ENCODE peak calls at places on chromosomes 4 and X, in nine cellular contexts. L, S, A, X, Y, B, R, P and Q are unnamed samples. For H3K4me1, the result is how much of the 10 kb centered on the place peaks cover.

GRCh38 chrX:41890026-41890423 is 33.3 kb downstream of the CASK start:
- DNase-seq in L (no peak), S (no peak), A (no peak), X (no peak), Y (no peak), B (no peak), R (no peak), P (no peak), Q (no peak)

GRCh38 chrX:100895365-100896075 is 21.4 kb upstream of the NOX1 start:
- DNase-seq in L (peak), S (peak), A (peak), X (peak), Y (peak), B (peak), R (peak), P (peak), Q (peak)

GRCh38 chrX:119398974-119399771 is at the start of gene SLC25A43:
- DNase-seq in L (peak), S (peak), A (no peak), X (no peak), Y (peak), B (peak), R (peak), P (peak), Q (peak)

GRCh38 chrX:152936306-152936705 is 38.4 kb downstream of the ZNF185 start:
- DNase-seq in L (no peak), S (no peak), A (no peak), X (no peak), Y (no peak), B (no peak), R (no peak), P (no peak), Q (no peak)

GRCh38 chr4:6177587-6178197 is 22.7 kb downstream of the JAKMIP1 start:
- DNase-seq in L (no peak), S (no peak), A (no peak), X (no peak), Y (no peak), B (no peak), R (peak), P (peak), Q (no peak)

GRCh38 chrX:118655561-118656246 is 71.7 kb upstream of the IL13RA1 start:
- DNase-seq in L (peak), S (peak), A (peak), X (peak), Y (peak), B (no peak), R (no peak), P (no peak), Q (no peak)

GRCh38 chr4:56995525-56995924 is 16.8 kb downstream of the POLR2B start:
- DNase-seq in L (peak), S (peak), A (no peak), X (peak), Y (no peak), B (peak), R (no peak), P (no peak), Q (no peak)

GRCh38 chr4:182447938-182448280 is 204.7 kb downstream of the TENM3 start:
- DNase-seq in L (peak), S (peak), A (no peak), X (no peak), Y (no peak), B (peak), R (no peak), P (no peak), Q (peak)

GRCh38 chr4:100379583-100380105 is 138.2 kb downstream of the EMCN start:
- DNase-seq in L (no peak), S (no peak), A (no peak), X (no peak), Y (peak), B (no peak), R (no peak), P (no peak), Q (no peak)

GRCh38 chr4:188714488-188714887 is 575.2 kb downstream of the TRIML1 start:
- DNase-seq in L (peak), S (no peak), A (no peak), X (no peak), Y (no peak), B (no peak), R (no peak), P (no peak), Q (no peak)

GRCh38 chr4:185113340-185113739 is 29.7 kb upstream of the SLC25A4 start:
- DNase-seq in L (peak), S (no peak), A (no peak), X (no peak), Y (no peak), B (no peak), R (no peak), P (no peak), Q (no peak)

GRCh38 chrX:1455948-1456280 is 3.2 kb upstream of the ASMTL start:
- DNase-seq in L (no peak), S (no peak), A (no peak), X (no peak), Y (no peak), B (no peak), R (no peak), P (no peak), Q (no peak)

GRCh38 chr4:140163029-140163810 is 9.2 kb upstream of the MAML3 start:
- DNase-seq in L (peak), S (peak), A (no peak), X (peak), Y (peak), B (peak), R (peak), P (no peak), Q (peak)

GRCh38 chr4:104063341-104063740 is 343.6 kb upstream of the TACR3 start:
- DNase-seq in L (no peak), S (no peak), A (no peak), X (no peak), Y (peak), B (no peak), R (no peak), P (no peak), Q (no peak)

GRCh38 chrX:47707031-47707780 is 48.2 kb upstream of the UXT start:
- DNase-seq in L (peak), S (peak), A (no peak), X (no peak), Y (no peak), B (no peak), R (no peak), P (no peak), Q (no peak)

GRCh38 chr4:150217804-150218203 is 139.6 kb downstream of the DCLK2 start:
- DNase-seq in L (no peak), S (no peak), A (no peak), X (no peak), Y (no peak), B (no peak), R (no peak), P (no peak), Q (no peak)

GRCh38 chr4:24266951-24267577 is 317.3 kb downstream of the DHX15 start:
- DNase-seq in L (peak), S (no peak), A (no peak), X (peak), Y (no peak), B (no peak), R (no peak), P (no peak), Q (no peak)

GRCh38 chr4:146477054-146477453 is 44.7 kb downstream of the SLC10A7 start:
- DNase-seq in L (peak), S (no peak), A (no peak), X (peak), Y (no peak), B (peak), R (no peak), P (no peak), Q (no peak)

GRCh38 chr4:102344955-102345794 is at the start of gene SLC39A8:
- DNase-seq in L (peak), S (peak), A (peak), X (peak), Y (peak), B (peak), R (peak), P (peak), Q (peak)

GRCh38 chr4:16264798-16265197 is 38.5 kb upstream of the TAPT1 start:
- DNase-seq in L (peak), S (peak), A (peak), X (peak), Y (peak), B (peak), R (peak), P (peak), Q (peak)

GRCh38 chrX:40015693-40016092 is 82.1 kb downstream of the BCOR start:
- DNase-seq in L (no peak), S (no peak), A (no peak), X (no peak), Y (no peak), B (no peak), R (no peak), P (no peak), Q (no peak)

GRCh38 chrX:134435894-134436293 is 24.1 kb upstream of the HPRT1 start:
- DNase-seq in L (no peak), S (no peak), A (peak), X (no peak), Y (no peak), B (no peak), R (no peak), P (no peak), Q (no peak)

GRCh38 chrX:10119399-10119990 is 37.3 kb upstream of the CLCN4 start:
- DNase-seq in L (peak), S (peak), A (peak), X (peak), Y (peak), B (peak), R (peak), P (peak), Q (peak)

GRCh38 chrX:17826609-17827496 is 34.2 kb downstream of the RAI2 start:
- DNase-seq in L (peak), S (peak), A (no peak), X (no peak), Y (no peak), B (no peak), R (no peak), P (no peak), Q (no peak)

GRCh38 chr4:130288576-130288975 is 1192.6 kb downstream of the C4orf33 start:
- DNase-seq in L (no peak), S (no peak), A (no peak), X (no peak), Y (no peak), B (peak), R (no peak), P (no peak), Q (peak)

GRCh38 chr4:24475756-24476155 is 108.6 kb downstream of the DHX15 start:
- DNase-seq in L (no peak), S (no peak), A (no peak), X (no peak), Y (no peak), B (no peak), R (no peak), P (no peak), Q (no peak)

GRCh38 chrX:110167952-110168451 is 149.9 kb downstream of the AMMECR1 start:
- DNase-seq in L (peak), S (no peak), A (no peak), X (peak), Y (peak), B (no peak), R (peak), P (peak), Q (peak)

GRCh38 chr4:2040391-2041233 is 18.5 kb upstream of the NAT8L start:
- DNase-seq in L (no peak), S (no peak), A (no peak), X (no peak), Y (no peak), B (no peak), R (no peak), P (no peak), Q (peak)

GRCh38 chrX:148417934-148418333 is 82.5 kb upstream of the AFF2 start:
- DNase-seq in L (peak), S (no peak), A (no peak), X (peak), Y (peak), B (no peak), R (no peak), P (no peak), Q (no peak)

GRCh38 chr4:170736710-170737109 is 647.0 kb upstream of the AADAT start:
- DNase-seq in L (peak), S (no peak), A (no peak), X (peak), Y (peak), B (no peak), R (no peak), P (no peak), Q (no peak)

GRCh38 chrX:134101636-134102035 is 116.2 kb upstream of the GPC3 start:
- DNase-seq in L (no peak), S (no peak), A (no peak), X (no peak), Y (no peak), B (no peak), R (no peak), P (no peak), Q (no peak)

GRCh38 chrX:110421499-110422455 is 63.1 kb downstream of the RTL9 start:
- DNase-seq in L (no peak), S (no peak), A (no peak), X (no peak), Y (peak), B (no peak), R (no peak), P (no peak), Q (no peak)

GRCh38 chrX:52271212-52271611 is 86.5 kb downstream of the MAGED4 start:
- DNase-seq in L (peak), S (peak), A (no peak), X (no peak), Y (peak), B (no peak), R (peak), P (peak), Q (peak)

GRCh38 chr4:140113653-140114052 is 40.3 kb downstream of the MAML3 start:
- DNase-seq in L (no peak), S (no peak), A (no peak), X (no peak), Y (no peak), B (no peak), R (no peak), P (no peak), Q (no peak)

GRCh38 chr4:55398966-55399365 is 3.2 kb downstream of the TMEM165 start:
- DNase-seq in L (peak), S (no peak), A (peak), X (peak), Y (peak), B (peak), R (no peak), P (no peak), Q (peak)
- H3K4me1 ChIP-seq in L (under half), S (under half), A (under half), X (under half), Y (under half), B (under half), R (under half), P (under half), Q (under half)

DNA sequence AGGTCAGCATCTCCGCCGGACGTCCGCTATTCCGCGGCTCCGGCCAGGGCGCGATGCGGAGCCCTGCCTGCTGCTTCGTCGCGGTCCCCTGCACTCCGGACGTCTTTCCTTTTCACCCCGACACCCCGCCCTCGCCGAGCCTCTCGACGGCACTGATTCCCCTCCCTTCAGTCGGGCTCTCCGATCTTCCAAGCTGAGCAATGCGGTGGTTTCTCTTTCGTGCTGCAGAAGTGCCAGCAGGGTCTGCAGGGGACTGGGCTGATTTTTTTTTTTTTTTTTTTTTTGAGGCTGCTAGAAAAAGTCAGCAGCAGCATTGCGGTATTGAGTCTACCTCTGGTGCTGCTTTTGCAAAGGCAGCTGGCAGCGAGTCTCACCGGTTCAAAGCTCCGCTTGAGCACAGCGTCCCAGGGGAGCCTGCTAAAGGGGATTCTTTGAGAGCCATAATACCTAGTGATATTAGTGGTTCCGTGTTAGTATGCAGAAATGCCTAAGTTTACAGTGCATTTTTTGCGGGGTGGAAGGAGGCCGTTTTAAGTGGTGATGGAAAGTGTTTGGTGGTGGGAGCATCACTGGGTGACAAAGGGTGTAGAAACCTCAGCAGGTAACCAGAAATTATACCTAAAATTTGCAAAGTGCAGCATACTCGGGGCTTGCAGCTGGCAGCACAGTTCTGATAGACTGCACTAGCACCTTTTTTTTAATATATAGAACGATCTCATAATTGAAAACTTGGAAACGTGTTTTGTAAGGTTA is 969 bp downstream of the STIM2 start:
- DNase-seq in L (peak), S (peak), A (peak), X (peak), Y (peak), B (peak), R (peak), P (peak), Q (peak)
- H2AFZ ChIP-seq in L (peak), S (peak), A (no peak), X (peak), Y (peak), B (peak), R (no peak), P (no peak), Q (peak)

GRCh38 chr4:7912826-7913225 is 26.8 kb downstream of the AFAP1 start:
- DNase-seq in L (no peak), S (no peak), A (no peak), X (no peak), Y (no peak), B (no peak), R (no peak), P (no peak), Q (no peak)

GRCh38 chr4:7918981-7919380 is 20.7 kb downstream of the AFAP1 start:
- DNase-seq in L (peak), S (no peak), A (no peak), X (no peak), Y (no peak), B (peak), R (no peak), P (no peak), Q (no peak)

GRCh38 chr4:7917669-7918068 is 22.0 kb downstream of the AFAP1 start:
- DNase-seq in L (no peak), S (no peak), A (no peak), X (no peak), Y (no peak), B (no peak), R (no peak), P (no peak), Q (no peak)

GRCh38 chr4:7911044-7911578 is 28.6 kb downstream of the AFAP1 start:
- DNase-seq in L (peak), S (peak), A (no peak), X (peak), Y (peak), B (no peak), R (no peak), P (no peak), Q (peak)

DNA sequence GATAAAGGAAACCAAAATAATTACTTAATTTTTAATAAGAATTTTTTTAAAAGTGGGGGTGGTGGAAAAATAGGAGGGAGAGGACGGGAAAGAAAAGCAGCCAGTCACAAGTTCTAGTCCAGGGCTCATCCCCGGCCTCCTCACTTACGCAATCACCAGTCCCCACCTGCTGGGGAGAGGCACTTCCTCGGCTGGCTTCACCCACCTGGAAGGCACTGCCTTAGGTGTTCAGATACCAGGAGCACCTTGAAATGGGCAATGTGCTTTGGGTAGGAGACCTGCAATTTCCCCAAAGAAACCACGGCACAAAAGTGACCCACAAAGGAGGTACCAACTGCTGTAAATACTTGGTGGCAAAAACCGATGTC is 23.8 kb downstream of the AFAP1 start:
- DNase-seq in L (no peak), S (no peak), A (no peak), X (no peak), Y (no peak), B (no peak), R (no peak), P (no peak), Q (no peak)
- H3K4me1 ChIP-seq in L (under half), S (under half), A (under half), X (under half), Y (under half), B (under half), R (under half), P (under half), Q (under half)

DNA sequence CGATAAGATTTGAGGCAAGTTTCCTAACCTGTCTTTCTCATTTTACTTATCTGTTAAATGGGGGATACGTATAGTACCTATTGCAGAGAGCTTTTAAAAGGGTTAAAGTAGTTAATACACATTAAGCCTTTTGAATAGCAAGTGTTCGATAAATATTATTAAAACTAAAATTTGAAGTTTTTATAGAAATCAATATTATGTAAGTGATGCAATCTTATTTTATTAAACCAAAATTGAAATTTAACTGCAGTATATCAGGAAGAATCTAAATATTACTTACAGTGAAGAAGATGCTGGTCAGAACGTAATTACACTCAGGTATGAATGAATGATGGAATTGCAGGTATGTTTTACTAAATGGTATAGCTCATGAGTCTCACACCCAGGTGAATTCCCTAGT is 58.0 kb downstream of the ANXA3 start:
- DNase-seq in L (no peak), S (no peak), A (no peak), X (no peak), Y (no peak), B (no peak), R (no peak), P (no peak), Q (no peak)
- H2AFZ ChIP-seq in L (no peak), S (no peak), A (no peak), X (no peak), Y (no peak), B (no peak), R (no peak), P (no peak), Q (no peak)

DNA sequence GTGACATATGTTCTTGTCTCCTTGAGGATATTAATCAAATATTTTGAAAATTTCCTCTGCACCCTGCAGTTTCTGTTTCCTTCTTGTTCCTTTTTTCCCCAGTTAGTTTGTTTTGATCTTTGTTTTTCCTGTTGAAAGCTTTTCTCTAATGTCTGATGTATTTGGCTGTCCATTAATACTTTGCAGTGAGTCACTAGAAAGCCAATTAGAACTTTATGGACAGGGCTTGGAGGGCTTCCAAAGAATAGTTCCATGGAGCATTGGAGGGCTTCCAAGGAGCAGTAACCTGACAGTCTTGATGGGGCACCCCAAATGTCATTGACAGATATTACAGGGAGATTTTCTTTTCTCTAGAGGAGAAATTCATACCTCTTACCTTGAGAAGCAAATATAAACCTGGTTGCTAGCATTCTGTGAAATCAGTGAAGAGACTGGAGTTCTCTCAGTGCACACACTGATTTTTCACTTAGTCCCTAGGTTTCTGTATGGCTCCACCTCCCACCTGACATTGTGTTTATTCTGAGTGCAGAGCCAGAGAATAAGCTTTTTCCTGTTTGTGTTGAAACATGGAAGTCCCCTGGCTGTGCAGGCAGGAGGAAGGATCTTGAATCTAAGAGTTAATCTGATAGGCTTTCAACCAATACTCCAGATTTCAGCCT is 26.5 kb downstream of the SPARCL1 start:
- DNase-seq in L (peak), S (no peak), A (no peak), X (no peak), Y (peak), B (peak), R (no peak), P (no peak), Q (no peak)
- H3K4me1 ChIP-seq in L (under half), S (under half), A (under half), X (under half), Y (under half), B (under half), R (under half), P (under half), Q (under half)